ENCODE peak calls at places on chromosome 11, in seven cellular contexts. Y is NCI-H510A treated with DMSO at 0.1 percent for 48 hours, X is NCI-H1930, G is AG20443, F is HEK293T, B is GDM1, R is neural progenitor cell. L is an unnamed sample.

GRCh38 chr11:3989891-3990290 is 104.7 kb upstream of the RRM1 start:
- DNase-seq in Y (no peak), X (no peak), G (no peak), F (no peak), B (no peak), R (no peak), L (no peak)

GRCh38 chr11:17405232-17406005 is 17.0 kb upstream of the KCNJ11 start:
- DNase-seq in Y (peak), X (no peak), G (peak), F (no peak), B (no peak), R (peak), L (no peak)

GRCh38 chr11:116563028-116563712 is 209.6 kb downstream of the BUD13 start:
- DNase-seq in Y (no peak), X (no peak), G (peak), F (no peak), B (no peak), R (no peak), L (no peak)

GRCh38 chr11:114787126-114787525 is 108.8 kb downstream of the NXPE2 start:
- DNase-seq in Y (no peak), X (no peak), G (no peak), F (no peak), B (no peak), R (no peak), L (no peak)

GRCh38 chr11:121741954-121742361 is 289.2 kb upstream of the SORL1-AS1 start:
- DNase-seq in Y (no peak), X (no peak), G (peak), F (no peak), B (no peak), R (no peak), L (no peak)

GRCh38 chr11:86869966-86870570 is 69.7 kb downstream of the PRSS23 start:
- DNase-seq in Y (peak), X (peak), G (peak), F (peak), B (no peak), R (peak), L (peak)

GRCh38 chr11:18366286-18366685 is 28.1 kb upstream of the LDHA start:
- DNase-seq in Y (no peak), X (no peak), G (no peak), F (no peak), B (no peak), R (no peak), L (no peak)

GRCh38 chr11:62928011-62928410 is 6.8 kb upstream of the CHRM1 start:
- DNase-seq in Y (no peak), X (no peak), G (no peak), F (no peak), B (no peak), R (peak), L (no peak)